ENCODE peak calls at places on chromosome X, in seven cellular contexts. K is B cell; M is activated CD4-positive, alpha-beta T cell treated with anti-CD3 and anti-CD28 coated beads, Interleukin-2, amount 50 U/mL, for 1 hour; W is EL; J is psoas muscle; V is H4; E is MM.1S. N is an unnamed sample.
A peak's percentile ranks its signal among the peaks of the same experiment; 100 is the strongest.

GRCh38 chrX:133444196-133444595 is 28.9 kb upstream of the GPC4 start:
- DNase-seq in J (no peak), W (no peak), K (no peak), E (no peak), V (no peak), M (no peak), N (no peak)

GRCh38 chrX:63747331-63747730 is 37.7 kb downstream of the ARHGEF9 start:
- DNase-seq in W (peak; percentile 66), E (no peak), K (no peak), V (no peak), M (no peak), J (no peak), N (no peak)

GRCh38 chrX:10172867-10173266 is 16.1 kb downstream of the CLCN4 start:
- DNase-seq in E (no peak), J (no peak), M (no peak), W (no peak), V (no peak), K (no peak), N (no peak)

GRCh38 chrX:138775501-138775900 is 64.0 kb upstream of the FGF13 start:
- DNase-seq in M (no peak), W (peak; percentile 0), K (peak; percentile 5), J (no peak), V (peak; percentile 23), E (peak; percentile 41), N (peak; percentile 37)

GRCh38 chrX:54171091-54171490 is 12.0 kb downstream of the FAM120C start:
- DNase-seq in W (no peak), V (no peak), K (no peak), M (no peak), E (no peak), J (no peak), N (no peak)

GRCh38 chrX:129798456-129798855 is 18.7 kb downstream of the SASH3 start:
- DNase-seq in V (no peak), M (no peak), K (no peak), J (no peak), W (no peak), E (no peak), N (no peak)

GRCh38 chrX:136656596-136656995 is 8.6 kb downstream of the CD40LG start:
- DNase-seq in V (no peak), W (no peak), M (no peak), J (no peak), K (no peak), E (no peak), N (no peak)

GRCh38 chrX:46791927-46792825 is 33.3 kb upstream of the SLC9A7 start:
- DNase-seq in M (no peak), W (peak; percentile 86), K (peak; percentile 1), V (peak; percentile 92), E (no peak), J (no peak), N (no peak)

GRCh38 chrX:47796433-47796906 is 40.2 kb upstream of the ZNF81 start:
- DNase-seq in W (peak; percentile 58), M (no peak), J (no peak), K (no peak), E (no peak), V (no peak), N (no peak)

GRCh38 chrX:123454712-123455431 is 270.8 kb downstream of the GRIA3 start:
- DNase-seq in J (no peak), W (no peak), V (no peak), M (no peak), K (no peak), E (peak; percentile 62), N (no peak)

GRCh38 chrX:109374276-109374960 is 107.5 kb downstream of the GUCY2F start:
- DNase-seq in W (no peak), V (no peak), J (no peak), E (no peak), K (no peak), M (no peak), N (no peak)

GRCh38 chrX:35340451-35340850 is 397.9 kb downstream of the FAM47B start:
- DNase-seq in V (no peak), E (no peak), W (no peak), K (no peak), M (no peak), J (no peak), N (no peak)

N was measured in RPMI8226.